ENCODE peak calls at places on chromosomes 5 and 9, in five cellular contexts. One of them, this sample, is unnamed.

GRCh38 chr9:133274236-133275104 is 531 bp downstream of the ABO start:
- DNase-seq in choroid plexus epithelial cell: no peak
- DNase-seq in fibroblast of mammary gland: no peak
- DNase-seq in MM.1S: no peak
- DNase-seq in neural crest cell: no peak
- DNase-seq in this sample: no peak

GRCh38 chr9:93098236-93098946 is 2.4 kb downstream of the CARD19 start:
- DNase-seq in neural crest cell: no peak
- DNase-seq in choroid plexus epithelial cell: peak
- DNase-seq in fibroblast of mammary gland: peak
- DNase-seq in MM.1S: no peak
- DNase-seq in this sample: peak

GRCh38 chr9:138048184-138048583 is 170.6 kb downstream of the CACNA1B start:
- DNase-seq in neural crest cell: no peak
- DNase-seq in choroid plexus epithelial cell: no peak
- DNase-seq in MM.1S: no peak
- DNase-seq in fibroblast of mammary gland: no peak
- DNase-seq in this sample: no peak

GRCh38 chr5:150497274-150497988 is 10.5 kb upstream of the NDST1 start:
- DNase-seq in fibroblast of mammary gland: peak
- DNase-seq in MM.1S: no peak
- DNase-seq in choroid plexus epithelial cell: peak
- DNase-seq in neural crest cell: no peak
- DNase-seq in this sample: no peak

GRCh38 chr9:79254900-79255651 is 316.7 kb upstream of the TLE4 start:
- DNase-seq in MM.1S: no peak
- DNase-seq in choroid plexus epithelial cell: peak
- DNase-seq in neural crest cell: no peak
- DNase-seq in fibroblast of mammary gland: peak
- DNase-seq in this sample: no peak

GRCh38 chr9:92151691-92152393 is 36.6 kb upstream of the SPTLC1 start:
- DNase-seq in neural crest cell: no peak
- DNase-seq in MM.1S: no peak
- DNase-seq in choroid plexus epithelial cell: peak
- DNase-seq in fibroblast of mammary gland: peak
- DNase-seq in this sample: no peak

GRCh38 chr9:26058111-26058895 is 380.1 kb upstream of the TUSC1 start:
- DNase-seq in fibroblast of mammary gland: peak
- DNase-seq in neural crest cell: no peak
- DNase-seq in choroid plexus epithelial cell: peak
- DNase-seq in MM.1S: no peak
- DNase-seq in this sample: no peak

GRCh38 chr5:87541033-87541432 is 128.3 kb upstream of the CCNH start:
- DNase-seq in MM.1S: peak
- DNase-seq in neural crest cell: no peak
- DNase-seq in fibroblast of mammary gland: peak
- DNase-seq in choroid plexus epithelial cell: peak
- DNase-seq in this sample: peak

GRCh38 chr5:73307645-73308346 is 134.8 kb downstream of the TMEM174 start:
- DNase-seq in MM.1S: no peak
- DNase-seq in neural crest cell: no peak
- DNase-seq in fibroblast of mammary gland: no peak
- DNase-seq in choroid plexus epithelial cell: no peak
- DNase-seq in this sample: no peak

GRCh38 chr5:138725153-138725884 is 27.9 kb upstream of the CTNNA1 start:
- DNase-seq in choroid plexus epithelial cell: peak
- DNase-seq in MM.1S: peak
- DNase-seq in fibroblast of mammary gland: peak
- DNase-seq in neural crest cell: peak
- DNase-seq in this sample: no peak

GRCh38 chr5:180636016-180636402 is 13.4 kb downstream of the FLT4 start:
- DNase-seq in neural crest cell: no peak
- DNase-seq in MM.1S: no peak
- DNase-seq in fibroblast of mammary gland: no peak
- DNase-seq in choroid plexus epithelial cell: no peak
- DNase-seq in this sample: no peak

GRCh38 chr5:621341-621761 is 9.2 kb downstream of the CEP72 start:
- DNase-seq in fibroblast of mammary gland: no peak
- DNase-seq in choroid plexus epithelial cell: no peak
- DNase-seq in MM.1S: no peak
- DNase-seq in neural crest cell: no peak
- DNase-seq in this sample: no peak

GRCh38 chr9:19677929-19678328 is 110.9 kb downstream of the SLC24A2 start:
- DNase-seq in fibroblast of mammary gland: no peak
- DNase-seq in neural crest cell: no peak
- DNase-seq in choroid plexus epithelial cell: no peak
- DNase-seq in MM.1S: no peak
- DNase-seq in this sample: no peak

GRCh38 chr9:104078596-104078995 is 15.5 kb upstream of the SMC2 start:
- DNase-seq in MM.1S: no peak
- DNase-seq in choroid plexus epithelial cell: no peak
- DNase-seq in neural crest cell: no peak
- DNase-seq in fibroblast of mammary gland: no peak
- DNase-seq in this sample: no peak

GRCh38 chr5:114176356-114176755 is 185.5 kb upstream of the KCNN2 start:
- DNase-seq in MM.1S: no peak
- DNase-seq in choroid plexus epithelial cell: peak
- DNase-seq in fibroblast of mammary gland: peak
- DNase-seq in neural crest cell: no peak
- DNase-seq in this sample: no peak

GRCh38 chr9:5375091-5375490 is 35.4 kb upstream of the RLN1 start:
- DNase-seq in fibroblast of mammary gland: no peak
- DNase-seq in choroid plexus epithelial cell: no peak
- DNase-seq in neural crest cell: no peak
- DNase-seq in MM.1S: no peak
- DNase-seq in this sample: no peak

GRCh38 chr5:139637438-139638089 is 10.6 kb upstream of the CXXC5 start:
- DNase-seq in fibroblast of mammary gland: peak
- DNase-seq in neural crest cell: peak
- DNase-seq in MM.1S: peak
- DNase-seq in choroid plexus epithelial cell: peak
- DNase-seq in this sample: no peak

GRCh38 chr9:109586993-109587392 is 88.9 kb upstream of the PTPN3 start:
- DNase-seq in MM.1S: no peak
- DNase-seq in choroid plexus epithelial cell: no peak
- DNase-seq in fibroblast of mammary gland: no peak
- DNase-seq in neural crest cell: no peak
- DNase-seq in this sample: no peak

DNA sequence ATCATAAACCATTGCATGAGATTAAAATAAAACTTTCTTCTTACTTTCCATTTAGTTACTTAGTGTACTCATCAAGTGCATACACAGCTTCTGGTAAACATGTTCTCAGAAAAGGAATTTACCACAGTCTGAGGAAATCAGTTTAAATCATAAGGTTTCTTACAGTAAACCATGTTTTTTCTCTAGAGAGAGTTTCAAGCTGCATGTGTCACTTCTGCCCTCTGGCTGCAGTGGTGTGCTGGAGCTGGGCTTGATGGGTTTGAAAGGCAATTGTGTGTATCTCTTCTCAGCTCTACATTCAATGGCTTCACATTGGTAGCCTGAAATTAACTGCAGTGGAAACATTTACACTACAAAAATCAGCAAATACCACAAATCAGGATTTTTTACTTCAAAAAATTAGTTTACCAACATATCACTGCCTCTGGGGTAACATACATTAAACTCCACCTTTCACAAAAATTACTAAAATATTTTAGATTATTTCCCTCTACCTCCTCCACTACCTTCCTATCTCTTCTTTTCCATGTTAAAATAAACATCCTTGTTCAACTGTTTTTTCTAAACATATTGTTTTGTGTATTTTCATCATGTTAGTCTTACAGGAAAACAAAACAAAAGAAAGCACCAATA is 414.3 kb downstream of the ANXA1 start:
- DNase-seq in choroid plexus epithelial cell: peak
- DNase-seq in MM.1S: peak
- DNase-seq in fibroblast of mammary gland: peak
- DNase-seq in neural crest cell: no peak
- DNase-seq in this sample: no peak
- TF ChIP-seq CTCF in choroid plexus epithelial cell: peak
- TF ChIP-seq CTCF in MM.1S: peak
- TF ChIP-seq CTCF in fibroblast of mammary gland: peak
- TF ChIP-seq CTCF in neural crest cell: peak
- TF ChIP-seq CTCF in this sample: no peak

GRCh38 chr9:34991833-34992375 is 2.4 kb downstream of the DNAJB5 start:
- DNase-seq in choroid plexus epithelial cell: peak
- DNase-seq in neural crest cell: no peak
- DNase-seq in MM.1S: no peak
- DNase-seq in fibroblast of mammary gland: no peak
- DNase-seq in this sample: no peak
- TF ChIP-seq CTCF in choroid plexus epithelial cell: peak
- TF ChIP-seq CTCF in neural crest cell: no peak
- TF ChIP-seq CTCF in MM.1S: no peak
- TF ChIP-seq CTCF in fibroblast of mammary gland: peak
- TF ChIP-seq CTCF in this sample: no peak

DNA sequence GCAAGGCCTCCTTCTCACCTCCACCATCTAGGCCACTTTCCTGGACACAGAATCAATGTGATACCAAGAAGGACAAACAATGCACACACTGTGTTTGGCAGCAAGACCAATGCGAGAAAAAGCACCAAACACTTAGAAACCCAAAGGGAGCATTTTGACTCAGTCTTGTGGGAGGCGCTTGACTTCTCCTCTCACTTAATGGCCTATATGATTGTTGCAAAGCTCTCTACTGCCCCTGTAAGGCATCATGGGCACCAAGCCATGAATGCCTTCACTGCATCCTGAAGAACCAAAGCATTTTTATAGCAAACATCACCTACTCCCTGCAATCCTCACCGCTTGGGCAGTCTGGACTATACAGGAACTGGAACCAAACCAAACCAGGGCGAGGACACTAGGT is 57.5 kb downstream of the CDH6 start:
- DNase-seq in choroid plexus epithelial cell: no peak
- DNase-seq in MM.1S: no peak
- DNase-seq in neural crest cell: no peak
- DNase-seq in fibroblast of mammary gland: no peak
- DNase-seq in this sample: no peak
- TF ChIP-seq CTCF in choroid plexus epithelial cell: no peak
- TF ChIP-seq CTCF in MM.1S: no peak
- TF ChIP-seq CTCF in neural crest cell: no peak
- TF ChIP-seq CTCF in fibroblast of mammary gland: no peak
- TF ChIP-seq CTCF in this sample: no peak

DNA sequence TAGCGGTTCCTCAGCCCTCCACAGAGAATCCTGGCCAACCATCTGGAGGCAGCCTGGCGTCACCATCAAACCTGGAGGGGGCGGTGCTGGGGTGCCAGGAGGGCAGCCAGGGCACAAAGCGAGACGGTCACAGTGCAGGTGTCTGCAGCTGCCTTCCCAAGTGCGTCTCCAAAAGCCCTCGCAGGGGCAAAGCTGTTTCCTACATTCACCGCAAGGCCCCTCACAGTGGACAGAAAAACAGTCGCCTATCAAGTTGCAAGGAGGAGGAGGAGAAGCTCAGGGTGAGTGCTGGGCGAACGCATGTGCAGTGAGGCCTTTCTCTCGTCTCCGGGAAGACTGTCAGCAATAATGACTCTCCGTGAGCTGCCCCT is 18.0 kb upstream of the LHX3 start:
- DNase-seq in neural crest cell: no peak
- DNase-seq in choroid plexus epithelial cell: no peak
- DNase-seq in MM.1S: no peak
- DNase-seq in fibroblast of mammary gland: no peak
- DNase-seq in this sample: no peak
- TF ChIP-seq CTCF in neural crest cell: no peak
- TF ChIP-seq CTCF in choroid plexus epithelial cell: no peak
- TF ChIP-seq CTCF in MM.1S: no peak
- TF ChIP-seq CTCF in fibroblast of mammary gland: no peak
- TF ChIP-seq CTCF in this sample: no peak

This sample was measured in omental fat pad.